ENCODE peak calls at places on chromosome 2, in nine cellular contexts. One of them, this sample, is unnamed.

GRCh38 chr2:224039080-224039769 is at the start of gene SERPINE2:
- DNase-seq in activated CD4-positive, alpha-beta memory T cell treated with anti-CD3 and anti-CD28 coated beads for 36 hours: peak
- DNase-seq in pons: peak
- DNase-seq in heart right ventricle: peak
- DNase-seq in H1: peak
- DNase-seq in AG08395: peak
- DNase-seq in anterior cingulate cortex: peak
- DNase-seq in neural crest cell: peak
- DNase-seq in fibroblast of pulmonary artery: peak
- DNase-seq in this sample: peak

GRCh38 chr2:72084584-72084976 is 63.1 kb downstream of the CYP26B1 start:
- DNase-seq in H1: no peak
- DNase-seq in pons: no peak
- DNase-seq in neural crest cell: no peak
- DNase-seq in heart right ventricle: no peak
- DNase-seq in AG08395: no peak
- DNase-seq in anterior cingulate cortex: no peak
- DNase-seq in fibroblast of pulmonary artery: no peak
- DNase-seq in activated CD4-positive, alpha-beta memory T cell treated with anti-CD3 and anti-CD28 coated beads for 36 hours: no peak
- DNase-seq in this sample: no peak

GRCh38 chr2:67838205-67838604 is 224.6 kb downstream of the C1D start:
- DNase-seq in anterior cingulate cortex: no peak
- DNase-seq in pons: no peak
- DNase-seq in heart right ventricle: no peak
- DNase-seq in AG08395: no peak
- DNase-seq in activated CD4-positive, alpha-beta memory T cell treated with anti-CD3 and anti-CD28 coated beads for 36 hours: no peak
- DNase-seq in fibroblast of pulmonary artery: no peak
- DNase-seq in neural crest cell: no peak
- DNase-seq in H1: no peak
- DNase-seq in this sample: no peak

GRCh38 chr2:10831387-10831985 is 18.9 kb upstream of the PDIA6 start:
- DNase-seq in pons: no peak
- DNase-seq in heart right ventricle: no peak
- DNase-seq in anterior cingulate cortex: no peak
- DNase-seq in AG08395: no peak
- DNase-seq in neural crest cell: no peak
- DNase-seq in activated CD4-positive, alpha-beta memory T cell treated with anti-CD3 and anti-CD28 coated beads for 36 hours: no peak
- DNase-seq in H1: no peak
- DNase-seq in fibroblast of pulmonary artery: no peak
- DNase-seq in this sample: peak

GRCh38 chr2:177059313-177059712 is 153.3 kb upstream of the HNRNPA3 start:
- DNase-seq in heart right ventricle: no peak
- DNase-seq in neural crest cell: no peak
- DNase-seq in activated CD4-positive, alpha-beta memory T cell treated with anti-CD3 and anti-CD28 coated beads for 36 hours: no peak
- DNase-seq in pons: no peak
- DNase-seq in anterior cingulate cortex: no peak
- DNase-seq in AG08395: no peak
- DNase-seq in H1: no peak
- DNase-seq in fibroblast of pulmonary artery: no peak
- DNase-seq in this sample: no peak

GRCh38 chr2:57460875-57461274 is 585.7 kb upstream of the VRK2 start:
- DNase-seq in anterior cingulate cortex: no peak
- DNase-seq in fibroblast of pulmonary artery: no peak
- DNase-seq in H1: no peak
- DNase-seq in neural crest cell: no peak
- DNase-seq in heart right ventricle: no peak
- DNase-seq in AG08395: no peak
- DNase-seq in pons: no peak
- DNase-seq in activated CD4-positive, alpha-beta memory T cell treated with anti-CD3 and anti-CD28 coated beads for 36 hours: no peak
- DNase-seq in this sample: no peak

GRCh38 chr2:239465017-239466001 is 64.5 kb upstream of the HDAC4 start:
- DNase-seq in neural crest cell: no peak
- DNase-seq in pons: peak
- DNase-seq in H1: no peak
- DNase-seq in anterior cingulate cortex: peak
- DNase-seq in activated CD4-positive, alpha-beta memory T cell treated with anti-CD3 and anti-CD28 coated beads for 36 hours: peak
- DNase-seq in AG08395: peak
- DNase-seq in heart right ventricle: peak
- DNase-seq in fibroblast of pulmonary artery: no peak
- DNase-seq in this sample: peak

GRCh38 chr2:42073739-42074138 is 25.9 kb downstream of the PKDCC start:
- DNase-seq in pons: no peak
- DNase-seq in AG08395: no peak
- DNase-seq in fibroblast of pulmonary artery: peak
- DNase-seq in heart right ventricle: no peak
- DNase-seq in H1: no peak
- DNase-seq in activated CD4-positive, alpha-beta memory T cell treated with anti-CD3 and anti-CD28 coated beads for 36 hours: no peak
- DNase-seq in anterior cingulate cortex: no peak
- DNase-seq in neural crest cell: no peak
- DNase-seq in this sample: no peak

GRCh38 chr2:78967294-78967693 is 58.2 kb upstream of the REG3G start:
- DNase-seq in heart right ventricle: no peak
- DNase-seq in anterior cingulate cortex: no peak
- DNase-seq in fibroblast of pulmonary artery: no peak
- DNase-seq in activated CD4-positive, alpha-beta memory T cell treated with anti-CD3 and anti-CD28 coated beads for 36 hours: no peak
- DNase-seq in H1: no peak
- DNase-seq in neural crest cell: no peak
- DNase-seq in AG08395: no peak
- DNase-seq in pons: no peak
- DNase-seq in this sample: peak

GRCh38 chr2:227115761-227116160 is 48.2 kb downstream of the COL4A4 start:
- DNase-seq in heart right ventricle: no peak
- DNase-seq in fibroblast of pulmonary artery: no peak
- DNase-seq in anterior cingulate cortex: no peak
- DNase-seq in pons: no peak
- DNase-seq in AG08395: peak
- DNase-seq in activated CD4-positive, alpha-beta memory T cell treated with anti-CD3 and anti-CD28 coated beads for 36 hours: no peak
- DNase-seq in neural crest cell: no peak
- DNase-seq in H1: no peak
- DNase-seq in this sample: no peak

GRCh38 chr2:191478754-191479679 is 198.9 kb upstream of the NABP1 start:
- DNase-seq in AG08395: peak
- DNase-seq in heart right ventricle: peak
- DNase-seq in anterior cingulate cortex: no peak
- DNase-seq in fibroblast of pulmonary artery: peak
- DNase-seq in H1: no peak
- DNase-seq in activated CD4-positive, alpha-beta memory T cell treated with anti-CD3 and anti-CD28 coated beads for 36 hours: no peak
- DNase-seq in neural crest cell: peak
- DNase-seq in pons: peak
- DNase-seq in this sample: no peak

GRCh38 chr2:35503738-35504160 is 851.8 kb upstream of the CRIM1 start:
- DNase-seq in anterior cingulate cortex: no peak
- DNase-seq in fibroblast of pulmonary artery: peak
- DNase-seq in H1: no peak
- DNase-seq in heart right ventricle: no peak
- DNase-seq in activated CD4-positive, alpha-beta memory T cell treated with anti-CD3 and anti-CD28 coated beads for 36 hours: no peak
- DNase-seq in pons: no peak
- DNase-seq in neural crest cell: no peak
- DNase-seq in AG08395: no peak
- DNase-seq in this sample: peak

GRCh38 chr2:99662761-99663341 is 173.0 kb upstream of the REV1 start:
- DNase-seq in heart right ventricle: peak
- DNase-seq in H1: no peak
- DNase-seq in AG08395: peak
- DNase-seq in pons: peak
- DNase-seq in fibroblast of pulmonary artery: peak
- DNase-seq in activated CD4-positive, alpha-beta memory T cell treated with anti-CD3 and anti-CD28 coated beads for 36 hours: no peak
- DNase-seq in neural crest cell: no peak
- DNase-seq in anterior cingulate cortex: peak
- DNase-seq in this sample: peak

GRCh38 chr2:64617631-64618151 is 36.0 kb downstream of the SERTAD2 start:
- DNase-seq in fibroblast of pulmonary artery: no peak
- DNase-seq in anterior cingulate cortex: peak
- DNase-seq in neural crest cell: no peak
- DNase-seq in pons: peak
- DNase-seq in activated CD4-positive, alpha-beta memory T cell treated with anti-CD3 and anti-CD28 coated beads for 36 hours: no peak
- DNase-seq in AG08395: no peak
- DNase-seq in heart right ventricle: no peak
- DNase-seq in H1: no peak
- DNase-seq in this sample: no peak

This sample was measured in HT1080.